ENCODE peak calls at places on chromosomes 7 and 10, in nine cellular contexts. One of them, this sample, is unnamed.

GRCh38 chr7:47638679-47639306 is 56.9 kb upstream of the TNS3 start:
- DNase-seq in cardiac muscle cell: no peak
- DNase-seq in GM10248: no peak
- DNase-seq in choroid plexus epithelial cell: peak; percentile 49
- DNase-seq in brain microvascular endothelial cell: no peak
- DNase-seq in astrocyte: peak; percentile 75
- DNase-seq in upper lobe of right lung: no peak
- DNase-seq in activated B cell treated with CpG ODN at 0.5 μM for 24 hours: no peak
- DNase-seq in HFFc6: no peak
- DNase-seq in this sample: no peak

GRCh38 chr10:388661-389045 is 253.4 kb downstream of the ZMYND11 start:
- DNase-seq in astrocyte: no peak
- DNase-seq in choroid plexus epithelial cell: no peak
- DNase-seq in cardiac muscle cell: no peak
- DNase-seq in HFFc6: no peak
- DNase-seq in upper lobe of right lung: no peak
- DNase-seq in activated B cell treated with CpG ODN at 0.5 μM for 24 hours: no peak
- DNase-seq in brain microvascular endothelial cell: no peak
- DNase-seq in GM10248: no peak
- DNase-seq in this sample: no peak

GRCh38 chr10:132021504-132022143 is 39.9 kb upstream of the BNIP3 start:
- DNase-seq in upper lobe of right lung: no peak
- DNase-seq in choroid plexus epithelial cell: no peak
- DNase-seq in activated B cell treated with CpG ODN at 0.5 μM for 24 hours: no peak
- DNase-seq in cardiac muscle cell: no peak
- DNase-seq in brain microvascular endothelial cell: no peak
- DNase-seq in GM10248: peak; percentile 12
- DNase-seq in HFFc6: no peak
- DNase-seq in astrocyte: no peak
- DNase-seq in this sample: no peak

GRCh38 chr7:81064446-81064845 is 145.6 kb upstream of the SEMA3C start:
- DNase-seq in GM10248: no peak
- DNase-seq in cardiac muscle cell: peak; percentile 72
- DNase-seq in astrocyte: no peak
- DNase-seq in upper lobe of right lung: no peak
- DNase-seq in HFFc6: no peak
- DNase-seq in choroid plexus epithelial cell: peak; percentile 38
- DNase-seq in brain microvascular endothelial cell: no peak
- DNase-seq in activated B cell treated with CpG ODN at 0.5 μM for 24 hours: no peak
- DNase-seq in this sample: no peak

GRCh38 chr10:30825022-30825421 is 195.5 kb upstream of the LYZL2 start:
- DNase-seq in activated B cell treated with CpG ODN at 0.5 μM for 24 hours: no peak
- DNase-seq in cardiac muscle cell: no peak
- DNase-seq in upper lobe of right lung: no peak
- DNase-seq in astrocyte: no peak
- DNase-seq in brain microvascular endothelial cell: no peak
- DNase-seq in choroid plexus epithelial cell: no peak
- DNase-seq in HFFc6: no peak
- DNase-seq in GM10248: no peak
- DNase-seq in this sample: no peak

GRCh38 chr7:151794508-151795167 is 82.3 kb downstream of the PRKAG2 start:
- DNase-seq in GM10248: no peak
- DNase-seq in brain microvascular endothelial cell: peak; percentile 20
- DNase-seq in choroid plexus epithelial cell: peak; percentile 38
- DNase-seq in cardiac muscle cell: no peak
- DNase-seq in upper lobe of right lung: peak; percentile 59
- DNase-seq in astrocyte: peak; percentile 61
- DNase-seq in activated B cell treated with CpG ODN at 0.5 μM for 24 hours: no peak
- DNase-seq in HFFc6: no peak
- DNase-seq in this sample: no peak

GRCh38 chr10:1123972-1124371 is 67.8 kb downstream of the WDR37 start:
- DNase-seq in astrocyte: no peak
- DNase-seq in GM10248: no peak
- DNase-seq in choroid plexus epithelial cell: no peak
- DNase-seq in upper lobe of right lung: no peak
- DNase-seq in HFFc6: no peak
- DNase-seq in brain microvascular endothelial cell: no peak
- DNase-seq in cardiac muscle cell: no peak
- DNase-seq in activated B cell treated with CpG ODN at 0.5 μM for 24 hours: no peak
- DNase-seq in this sample: no peak

GRCh38 chr10:3902054-3902808 is 117.2 kb upstream of the KLF6 start:
- DNase-seq in HFFc6: no peak
- DNase-seq in GM10248: peak; percentile 78
- DNase-seq in choroid plexus epithelial cell: peak; percentile 58
- DNase-seq in brain microvascular endothelial cell: no peak
- DNase-seq in cardiac muscle cell: peak; percentile 19
- DNase-seq in upper lobe of right lung: no peak
- DNase-seq in activated B cell treated with CpG ODN at 0.5 μM for 24 hours: peak; percentile 30
- DNase-seq in astrocyte: peak; percentile 67
- DNase-seq in this sample: no peak

GRCh38 chr7:142798451-142799438 is 28.0 kb downstream of the PRSS2 start:
- DNase-seq in astrocyte: no peak
- DNase-seq in activated B cell treated with CpG ODN at 0.5 μM for 24 hours: no peak
- DNase-seq in HFFc6: no peak
- DNase-seq in cardiac muscle cell: no peak
- DNase-seq in choroid plexus epithelial cell: no peak
- DNase-seq in GM10248: no peak
- DNase-seq in brain microvascular endothelial cell: no peak
- DNase-seq in upper lobe of right lung: no peak
- DNase-seq in this sample: no peak

GRCh38 chr7:64959072-64959747 is 31.6 kb downstream of the ZNF117 start:
- DNase-seq in GM10248: no peak
- DNase-seq in upper lobe of right lung: no peak
- DNase-seq in cardiac muscle cell: no peak
- DNase-seq in activated B cell treated with CpG ODN at 0.5 μM for 24 hours: no peak
- DNase-seq in choroid plexus epithelial cell: no peak
- DNase-seq in astrocyte: no peak
- DNase-seq in HFFc6: no peak
- DNase-seq in brain microvascular endothelial cell: no peak
- DNase-seq in this sample: no peak

GRCh38 chr10:11171452-11171851 is 153.8 kb downstream of the CELF2 start:
- DNase-seq in brain microvascular endothelial cell: no peak
- DNase-seq in choroid plexus epithelial cell: no peak
- DNase-seq in HFFc6: no peak
- DNase-seq in cardiac muscle cell: no peak
- DNase-seq in GM10248: no peak
- DNase-seq in upper lobe of right lung: no peak
- DNase-seq in astrocyte: no peak
- DNase-seq in activated B cell treated with CpG ODN at 0.5 μM for 24 hours: no peak
- DNase-seq in this sample: no peak

GRCh38 chr7:28069788-28070187 is 110.8 kb downstream of the JAZF1 start:
- DNase-seq in cardiac muscle cell: peak; percentile 53
- DNase-seq in GM10248: no peak
- DNase-seq in upper lobe of right lung: peak; percentile 66
- DNase-seq in brain microvascular endothelial cell: no peak
- DNase-seq in choroid plexus epithelial cell: peak; percentile 81
- DNase-seq in astrocyte: peak; percentile 78
- DNase-seq in HFFc6: peak; percentile 58
- DNase-seq in activated B cell treated with CpG ODN at 0.5 μM for 24 hours: no peak
- DNase-seq in this sample: no peak

GRCh38 chr10:12382157-12382548 is 32.8 kb downstream of the CAMK1D start:
- DNase-seq in HFFc6: no peak
- DNase-seq in choroid plexus epithelial cell: no peak
- DNase-seq in activated B cell treated with CpG ODN at 0.5 μM for 24 hours: no peak
- DNase-seq in upper lobe of right lung: no peak
- DNase-seq in brain microvascular endothelial cell: peak; percentile 56
- DNase-seq in astrocyte: peak; percentile 58
- DNase-seq in GM10248: no peak
- DNase-seq in cardiac muscle cell: no peak
- DNase-seq in this sample: no peak

GRCh38 chr10:34638405-34639054 is 176.6 kb downstream of the PARD3 start:
- DNase-seq in activated B cell treated with CpG ODN at 0.5 μM for 24 hours: no peak
- DNase-seq in upper lobe of right lung: peak; percentile 79
- DNase-seq in brain microvascular endothelial cell: peak; percentile 80
- DNase-seq in cardiac muscle cell: peak; percentile 71
- DNase-seq in choroid plexus epithelial cell: peak; percentile 95
- DNase-seq in astrocyte: peak; percentile 61
- DNase-seq in GM10248: peak; percentile 49
- DNase-seq in HFFc6: peak; percentile 78
- DNase-seq in this sample: peak; percentile 54

GRCh38 chr7:86950360-86950759 is 109.1 kb downstream of the ELAPOR2 start:
- DNase-seq in HFFc6: no peak
- DNase-seq in astrocyte: no peak
- DNase-seq in GM10248: no peak
- DNase-seq in choroid plexus epithelial cell: no peak
- DNase-seq in upper lobe of right lung: no peak
- DNase-seq in cardiac muscle cell: no peak
- DNase-seq in activated B cell treated with CpG ODN at 0.5 μM for 24 hours: peak; percentile 15
- DNase-seq in brain microvascular endothelial cell: no peak
- DNase-seq in this sample: no peak

DNA sequence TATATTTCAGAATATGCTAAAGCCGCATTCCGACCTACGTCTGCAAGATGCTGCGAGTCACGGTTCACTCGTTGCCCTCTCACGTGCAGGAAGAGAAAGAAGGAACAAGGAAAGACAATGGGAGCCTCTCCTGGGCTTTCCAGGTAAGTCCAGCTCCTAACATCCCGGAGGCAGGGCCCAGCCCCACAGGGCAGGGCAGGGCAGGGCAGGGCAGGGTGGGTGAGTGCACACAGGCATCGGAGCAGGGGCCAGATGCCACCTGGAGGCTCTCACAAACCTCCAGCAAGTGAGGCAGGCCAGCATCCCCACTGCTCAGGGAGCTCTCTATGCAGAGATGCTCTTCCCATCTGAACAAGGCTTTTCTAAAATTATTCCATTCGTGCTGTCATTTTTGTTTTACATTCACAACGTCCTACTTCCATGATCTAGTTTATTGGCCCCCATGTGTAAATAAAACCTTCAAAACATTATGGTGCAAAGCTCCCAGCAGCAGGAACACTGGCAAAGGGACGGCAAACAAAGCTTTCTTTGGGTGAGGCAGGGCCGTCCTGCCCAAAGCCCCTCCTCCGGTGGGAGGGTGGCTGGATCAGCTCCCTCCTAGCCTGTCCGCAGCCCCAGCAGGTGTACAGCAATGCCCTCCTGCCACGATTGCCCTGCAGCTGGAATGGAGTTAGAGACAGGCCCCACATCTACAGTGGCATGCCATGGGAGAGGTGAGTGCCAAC is 50.6 kb downstream of the VOPP1 start:
- DNase-seq in brain microvascular endothelial cell: no peak
- DNase-seq in choroid plexus epithelial cell: no peak
- DNase-seq in HFFc6: no peak
- DNase-seq in GM10248: no peak
- DNase-seq in astrocyte: no peak
- DNase-seq in cardiac muscle cell: no peak
- DNase-seq in upper lobe of right lung: no peak
- DNase-seq in activated B cell treated with CpG ODN at 0.5 μM for 24 hours: no peak
- DNase-seq in this sample: no peak
- TF ChIP-seq CTCF in brain microvascular endothelial cell: no peak
- TF ChIP-seq CTCF in choroid plexus epithelial cell: no peak
- TF ChIP-seq CTCF in HFFc6: no peak
- TF ChIP-seq CTCF in GM10248: no peak
- TF ChIP-seq CTCF in astrocyte: no peak
- TF ChIP-seq CTCF in cardiac muscle cell: no peak
- TF ChIP-seq CTCF in upper lobe of right lung: no peak
- TF ChIP-seq CTCF in activated B cell treated with CpG ODN at 0.5 μM for 24 hours: no peak
- TF ChIP-seq CTCF in this sample: no peak

GRCh38 chr7:154503962-154504550 is 451.9 kb downstream of the DPP6 start:
- DNase-seq in HFFc6: peak; percentile 31
- DNase-seq in activated B cell treated with CpG ODN at 0.5 μM for 24 hours: no peak
- DNase-seq in astrocyte: peak; percentile 10
- DNase-seq in GM10248: no peak
- DNase-seq in cardiac muscle cell: peak; percentile 81
- DNase-seq in upper lobe of right lung: no peak
- DNase-seq in choroid plexus epithelial cell: peak; percentile 49
- DNase-seq in brain microvascular endothelial cell: peak; percentile 2
- DNase-seq in this sample: no peak
- TF ChIP-seq CTCF in HFFc6: peak; percentile 83
- TF ChIP-seq CTCF in activated B cell treated with CpG ODN at 0.5 μM for 24 hours: no peak
- TF ChIP-seq CTCF in astrocyte: peak; percentile 60
- TF ChIP-seq CTCF in GM10248: peak; percentile 35
- TF ChIP-seq CTCF in cardiac muscle cell: peak; percentile 35
- TF ChIP-seq CTCF in upper lobe of right lung: peak; percentile 58
- TF ChIP-seq CTCF in choroid plexus epithelial cell: peak; percentile 47
- TF ChIP-seq CTCF in brain microvascular endothelial cell: peak; percentile 40
- TF ChIP-seq CTCF in this sample: peak; percentile 67

GRCh38 chr7:108224387-108224786 is 94.2 kb upstream of the LAMB4 start:
- DNase-seq in cardiac muscle cell: no peak
- DNase-seq in choroid plexus epithelial cell: no peak
- DNase-seq in HFFc6: no peak
- DNase-seq in brain microvascular endothelial cell: no peak
- DNase-seq in upper lobe of right lung: no peak
- DNase-seq in GM10248: no peak
- DNase-seq in astrocyte: no peak
- DNase-seq in activated B cell treated with CpG ODN at 0.5 μM for 24 hours: no peak
- DNase-seq in this sample: no peak

GRCh38 chr7:108226723-108227359 is 96.7 kb upstream of the LAMB4 start:
- DNase-seq in brain microvascular endothelial cell: no peak
- DNase-seq in choroid plexus epithelial cell: no peak
- DNase-seq in activated B cell treated with CpG ODN at 0.5 μM for 24 hours: no peak
- DNase-seq in HFFc6: no peak
- DNase-seq in astrocyte: no peak
- DNase-seq in upper lobe of right lung: no peak
- DNase-seq in GM10248: no peak
- DNase-seq in cardiac muscle cell: no peak
- DNase-seq in this sample: no peak

GRCh38 chr7:108225531-108226181 is 95.5 kb upstream of the LAMB4 start:
- DNase-seq in upper lobe of right lung: no peak
- DNase-seq in astrocyte: no peak
- DNase-seq in activated B cell treated with CpG ODN at 0.5 μM for 24 hours: no peak
- DNase-seq in cardiac muscle cell: no peak
- DNase-seq in GM10248: no peak
- DNase-seq in HFFc6: no peak
- DNase-seq in choroid plexus epithelial cell: no peak
- DNase-seq in brain microvascular endothelial cell: no peak
- DNase-seq in this sample: no peak

GRCh38 chr7:108227360-108227749 is 97.2 kb upstream of the LAMB4 start:
- DNase-seq in choroid plexus epithelial cell: no peak
- DNase-seq in GM10248: no peak
- DNase-seq in astrocyte: no peak
- DNase-seq in cardiac muscle cell: no peak
- DNase-seq in brain microvascular endothelial cell: no peak
- DNase-seq in activated B cell treated with CpG ODN at 0.5 μM for 24 hours: no peak
- DNase-seq in upper lobe of right lung: no peak
- DNase-seq in HFFc6: no peak
- DNase-seq in this sample: no peak

GRCh38 chr7:108222236-108222892 is 92.2 kb upstream of the LAMB4 start:
- DNase-seq in GM10248: no peak
- DNase-seq in upper lobe of right lung: no peak
- DNase-seq in HFFc6: peak; percentile 38
- DNase-seq in cardiac muscle cell: peak; percentile 28
- DNase-seq in astrocyte: no peak
- DNase-seq in activated B cell treated with CpG ODN at 0.5 μM for 24 hours: no peak
- DNase-seq in choroid plexus epithelial cell: peak; percentile 60
- DNase-seq in brain microvascular endothelial cell: peak; percentile 40
- DNase-seq in this sample: no peak
- TF ChIP-seq CTCF in GM10248: no peak
- TF ChIP-seq CTCF in upper lobe of right lung: no peak
- TF ChIP-seq CTCF in HFFc6: no peak
- TF ChIP-seq CTCF in cardiac muscle cell: peak; percentile 25
- TF ChIP-seq CTCF in astrocyte: no peak
- TF ChIP-seq CTCF in activated B cell treated with CpG ODN at 0.5 μM for 24 hours: no peak
- TF ChIP-seq CTCF in choroid plexus epithelial cell: peak; percentile 12
- TF ChIP-seq CTCF in brain microvascular endothelial cell: peak; percentile 21
- TF ChIP-seq CTCF in this sample: no peak

DNA sequence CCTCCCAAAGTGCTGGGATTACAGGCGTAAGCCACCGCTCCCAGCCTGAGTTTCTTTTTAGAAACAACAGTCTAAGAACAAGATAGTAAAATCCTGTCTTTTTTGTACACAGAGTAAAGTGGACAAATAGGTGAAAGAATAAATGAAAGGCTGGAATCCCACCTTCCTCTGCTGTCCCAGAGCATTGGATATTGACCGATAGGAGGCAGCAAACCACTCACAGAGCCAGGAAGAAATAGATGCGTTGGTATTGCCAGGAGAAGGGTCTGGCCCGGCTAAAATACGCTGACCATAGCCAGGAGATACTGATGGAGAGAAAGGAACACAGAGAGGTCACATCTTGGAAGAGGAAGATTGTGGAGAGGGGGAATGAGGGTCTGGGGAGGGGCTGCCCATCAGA is 11.4 kb upstream of the ZNF12 start:
- DNase-seq in HFFc6: no peak
- DNase-seq in astrocyte: no peak
- DNase-seq in upper lobe of right lung: no peak
- DNase-seq in choroid plexus epithelial cell: no peak
- DNase-seq in activated B cell treated with CpG ODN at 0.5 μM for 24 hours: no peak
- DNase-seq in brain microvascular endothelial cell: no peak
- DNase-seq in cardiac muscle cell: no peak
- DNase-seq in GM10248: no peak
- DNase-seq in this sample: no peak
- TF ChIP-seq CTCF in HFFc6: peak; percentile 27
- TF ChIP-seq CTCF in astrocyte: no peak
- TF ChIP-seq CTCF in upper lobe of right lung: peak; percentile 10
- TF ChIP-seq CTCF in choroid plexus epithelial cell: peak; percentile 14
- TF ChIP-seq CTCF in activated B cell treated with CpG ODN at 0.5 μM for 24 hours: no peak
- TF ChIP-seq CTCF in brain microvascular endothelial cell: peak; percentile 13
- TF ChIP-seq CTCF in cardiac muscle cell: no peak
- TF ChIP-seq CTCF in GM10248: peak; percentile 41
- TF ChIP-seq CTCF in this sample: peak; percentile 36

This sample was measured in CD14-positive monocyte.